ENCODE peak calls at places on chromosomes 5 and 9, in six cellular contexts. One of them, this sample, is unnamed.

GRCh38 chr9:135500071-135500524 is 384 bp upstream of the MRPS2 start:
- DNase-seq in skeletal muscle cell: no peak
- DNase-seq in glutamatergic neuron: no peak
- DNase-seq in naive thymus-derived CD4-positive, alpha-beta T cell: no peak
- DNase-seq in GM10248: no peak
- DNase-seq in GM12891: no peak
- DNase-seq in this sample: no peak

GRCh38 chr9:87525546-87526303 is 28.1 kb downstream of the DAPK1 start:
- DNase-seq in skeletal muscle cell: no peak
- DNase-seq in naive thymus-derived CD4-positive, alpha-beta T cell: no peak
- DNase-seq in glutamatergic neuron: no peak
- DNase-seq in GM10248: no peak
- DNase-seq in GM12891: no peak
- DNase-seq in this sample: no peak

GRCh38 chr5:3098821-3099220 is 347.3 kb upstream of the IRX2 start:
- DNase-seq in skeletal muscle cell: no peak
- DNase-seq in glutamatergic neuron: no peak
- DNase-seq in GM10248: no peak
- DNase-seq in GM12891: no peak
- DNase-seq in naive thymus-derived CD4-positive, alpha-beta T cell: no peak
- DNase-seq in this sample: no peak

GRCh38 chr9:116058421-116058820 is 95.2 kb upstream of the PAPPA start:
- DNase-seq in naive thymus-derived CD4-positive, alpha-beta T cell: no peak
- DNase-seq in GM12891: no peak
- DNase-seq in glutamatergic neuron: no peak
- DNase-seq in GM10248: no peak
- DNase-seq in skeletal muscle cell: no peak
- DNase-seq in this sample: no peak

GRCh38 chr9:87382902-87383301 is 114.8 kb upstream of the DAPK1 start:
- DNase-seq in glutamatergic neuron: no peak
- DNase-seq in GM10248: no peak
- DNase-seq in naive thymus-derived CD4-positive, alpha-beta T cell: no peak
- DNase-seq in GM12891: no peak
- DNase-seq in skeletal muscle cell: peak
- DNase-seq in this sample: no peak

GRCh38 chr9:118609355-118610044 is 759.7 kb downstream of the BRINP1 start:
- DNase-seq in skeletal muscle cell: peak
- DNase-seq in GM12891: no peak
- DNase-seq in naive thymus-derived CD4-positive, alpha-beta T cell: no peak
- DNase-seq in GM10248: no peak
- DNase-seq in glutamatergic neuron: no peak
- DNase-seq in this sample: no peak

GRCh38 chr9:110432253-110432652 is 94.6 kb upstream of the TXNDC8 start:
- DNase-seq in GM12891: no peak
- DNase-seq in glutamatergic neuron: no peak
- DNase-seq in skeletal muscle cell: peak
- DNase-seq in GM10248: no peak
- DNase-seq in naive thymus-derived CD4-positive, alpha-beta T cell: no peak
- DNase-seq in this sample: no peak

GRCh38 chr9:128310461-128310860 is 11.8 kb downstream of the TRUB2 start:
- DNase-seq in skeletal muscle cell: no peak
- DNase-seq in GM12891: no peak
- DNase-seq in GM10248: no peak
- DNase-seq in glutamatergic neuron: no peak
- DNase-seq in naive thymus-derived CD4-positive, alpha-beta T cell: no peak
- DNase-seq in this sample: no peak

GRCh38 chr5:149656576-149657182 is 73.4 kb upstream of the PPARGC1B start:
- DNase-seq in GM10248: peak
- DNase-seq in GM12891: no peak
- DNase-seq in glutamatergic neuron: peak
- DNase-seq in naive thymus-derived CD4-positive, alpha-beta T cell: no peak
- DNase-seq in skeletal muscle cell: no peak
- DNase-seq in this sample: no peak

GRCh38 chr9:31347082-31347617 is 1037.3 kb upstream of the ACO1 start:
- DNase-seq in GM12891: no peak
- DNase-seq in skeletal muscle cell: peak
- DNase-seq in glutamatergic neuron: no peak
- DNase-seq in naive thymus-derived CD4-positive, alpha-beta T cell: peak
- DNase-seq in GM10248: peak
- DNase-seq in this sample: no peak

GRCh38 chr5:600551-601541 is 11.3 kb upstream of the CEP72 start:
- DNase-seq in GM12891: no peak
- DNase-seq in skeletal muscle cell: no peak
- DNase-seq in glutamatergic neuron: no peak
- DNase-seq in GM10248: no peak
- DNase-seq in naive thymus-derived CD4-positive, alpha-beta T cell: no peak
- DNase-seq in this sample: no peak

GRCh38 chr9:90801507-90802289 is at the start of gene SYK:
- DNase-seq in glutamatergic neuron: peak
- DNase-seq in GM12891: no peak
- DNase-seq in naive thymus-derived CD4-positive, alpha-beta T cell: no peak
- DNase-seq in skeletal muscle cell: no peak
- DNase-seq in GM10248: peak
- DNase-seq in this sample: peak

GRCh38 chr9:93086445-93087224 is 9.4 kb upstream of the CARD19 start:
- DNase-seq in GM10248: no peak
- DNase-seq in GM12891: no peak
- DNase-seq in naive thymus-derived CD4-positive, alpha-beta T cell: no peak
- DNase-seq in glutamatergic neuron: no peak
- DNase-seq in skeletal muscle cell: no peak
- DNase-seq in this sample: no peak

This sample was measured in SK-N-SH.